ENCODE peak calls at places on chromosomes 11 and 22, in six cellular contexts. One of them, this sample, is unnamed.

GRCh38 chr11:30317030-30317429 is 5.9 kb upstream of the ARL14EP start:
- DNase-seq in GM12878: no peak
- DNase-seq in IMR-90: no peak
- DNase-seq in HepG2: no peak
- DNase-seq in A549: no peak
- DNase-seq in SK-N-SH: no peak
- DNase-seq in this sample: no peak

GRCh38 chr11:74139151-74139918 is 31.5 kb downstream of the C2CD3 start:
- DNase-seq in IMR-90: peak
- DNase-seq in HepG2: no peak
- DNase-seq in SK-N-SH: peak
- DNase-seq in GM12878: no peak
- DNase-seq in A549: no peak
- DNase-seq in this sample: no peak

GRCh38 chr22:44672632-44673031 is 29.4 kb upstream of the PRR5 start:
- DNase-seq in IMR-90: no peak
- DNase-seq in GM12878: no peak
- DNase-seq in SK-N-SH: no peak
- DNase-seq in HepG2: no peak
- DNase-seq in A549: no peak
- DNase-seq in this sample: no peak

GRCh38 chr22:47474464-47474863 is 712.0 kb downstream of the TBC1D22A start:
- DNase-seq in HepG2: no peak
- DNase-seq in GM12878: no peak
- DNase-seq in SK-N-SH: no peak
- DNase-seq in A549: no peak
- DNase-seq in IMR-90: no peak
- DNase-seq in this sample: no peak

GRCh38 chr11:44464741-44465140 is 100.7 kb upstream of the CD82 start:
- DNase-seq in HepG2: peak
- DNase-seq in A549: no peak
- DNase-seq in GM12878: no peak
- DNase-seq in IMR-90: no peak
- DNase-seq in SK-N-SH: no peak
- DNase-seq in this sample: peak

GRCh38 chr11:88363566-88364169 is 26.1 kb upstream of the CTSC start:
- DNase-seq in GM12878: no peak
- DNase-seq in IMR-90: peak
- DNase-seq in A549: no peak
- DNase-seq in SK-N-SH: no peak
- DNase-seq in HepG2: no peak
- DNase-seq in this sample: no peak

GRCh38 chr11:3803726-3804510 is 4.4 kb upstream of the PGAP2 start:
- DNase-seq in A549: no peak
- DNase-seq in GM12878: no peak
- DNase-seq in IMR-90: peak
- DNase-seq in HepG2: no peak
- DNase-seq in SK-N-SH: no peak
- DNase-seq in this sample: no peak

GRCh38 chr11:47616726-47617416 is 22.7 kb upstream of the C1QTNF4 start:
- DNase-seq in IMR-90: peak
- DNase-seq in GM12878: no peak
- DNase-seq in HepG2: peak
- DNase-seq in SK-N-SH: no peak
- DNase-seq in A549: peak
- DNase-seq in this sample: peak

GRCh38 chr11:30821438-30821965 is 235.3 kb upstream of the MPPED2 start:
- DNase-seq in IMR-90: no peak
- DNase-seq in SK-N-SH: no peak
- DNase-seq in GM12878: no peak
- DNase-seq in A549: no peak
- DNase-seq in HepG2: no peak
- DNase-seq in this sample: no peak

GRCh38 chr22:36611241-36611976 is 82.4 kb upstream of the EIF3D start:
- DNase-seq in IMR-90: no peak
- DNase-seq in SK-N-SH: no peak
- DNase-seq in GM12878: no peak
- DNase-seq in A549: no peak
- DNase-seq in HepG2: no peak
- DNase-seq in this sample: no peak

GRCh38 chr22:21972293-21972779 is 10.3 kb downstream of the TOP3B start:
- DNase-seq in SK-N-SH: peak
- DNase-seq in GM12878: no peak
- DNase-seq in HepG2: peak
- DNase-seq in A549: peak
- DNase-seq in IMR-90: peak
- DNase-seq in this sample: peak

GRCh38 chr22:21076907-21077625 is 31.3 kb downstream of the LRRC74B start:
- DNase-seq in SK-N-SH: no peak
- DNase-seq in GM12878: no peak
- DNase-seq in IMR-90: no peak
- DNase-seq in HepG2: no peak
- DNase-seq in A549: no peak
- DNase-seq in this sample: peak

GRCh38 chr11:34907934-34908593 is 8.1 kb downstream of the APIP start:
- DNase-seq in A549: no peak
- DNase-seq in GM12878: no peak
- DNase-seq in HepG2: no peak
- DNase-seq in SK-N-SH: no peak
- DNase-seq in IMR-90: no peak
- DNase-seq in this sample: no peak

GRCh38 chr22:25054943-25055511 is 102.5 kb downstream of the KIAA1671 start:
- DNase-seq in IMR-90: no peak
- DNase-seq in A549: no peak
- DNase-seq in SK-N-SH: no peak
- DNase-seq in HepG2: no peak
- DNase-seq in GM12878: no peak
- DNase-seq in this sample: no peak

GRCh38 chr11:19777342-19778102 is 64.9 kb downstream of the NAV2 start:
- DNase-seq in IMR-90: peak
- DNase-seq in A549: peak
- DNase-seq in GM12878: peak
- DNase-seq in HepG2: peak
- DNase-seq in SK-N-SH: no peak
- DNase-seq in this sample: no peak

GRCh38 chr11:8015753-8016239 is 28.7 kb downstream of the EIF3F start:
- DNase-seq in SK-N-SH: no peak
- DNase-seq in GM12878: no peak
- DNase-seq in IMR-90: peak
- DNase-seq in HepG2: no peak
- DNase-seq in A549: no peak
- DNase-seq in this sample: no peak

GRCh38 chr11:130561441-130561881 is 113.0 kb downstream of the ADAMTS15 start:
- DNase-seq in HepG2: no peak
- DNase-seq in IMR-90: peak
- DNase-seq in SK-N-SH: no peak
- DNase-seq in A549: no peak
- DNase-seq in GM12878: no peak
- DNase-seq in this sample: no peak

GRCh38 chr11:10414659-10415058 is 40.4 kb upstream of the AMPD3 start:
- DNase-seq in HepG2: no peak
- DNase-seq in IMR-90: peak
- DNase-seq in SK-N-SH: no peak
- DNase-seq in GM12878: no peak
- DNase-seq in A549: no peak
- DNase-seq in this sample: peak

DNA sequence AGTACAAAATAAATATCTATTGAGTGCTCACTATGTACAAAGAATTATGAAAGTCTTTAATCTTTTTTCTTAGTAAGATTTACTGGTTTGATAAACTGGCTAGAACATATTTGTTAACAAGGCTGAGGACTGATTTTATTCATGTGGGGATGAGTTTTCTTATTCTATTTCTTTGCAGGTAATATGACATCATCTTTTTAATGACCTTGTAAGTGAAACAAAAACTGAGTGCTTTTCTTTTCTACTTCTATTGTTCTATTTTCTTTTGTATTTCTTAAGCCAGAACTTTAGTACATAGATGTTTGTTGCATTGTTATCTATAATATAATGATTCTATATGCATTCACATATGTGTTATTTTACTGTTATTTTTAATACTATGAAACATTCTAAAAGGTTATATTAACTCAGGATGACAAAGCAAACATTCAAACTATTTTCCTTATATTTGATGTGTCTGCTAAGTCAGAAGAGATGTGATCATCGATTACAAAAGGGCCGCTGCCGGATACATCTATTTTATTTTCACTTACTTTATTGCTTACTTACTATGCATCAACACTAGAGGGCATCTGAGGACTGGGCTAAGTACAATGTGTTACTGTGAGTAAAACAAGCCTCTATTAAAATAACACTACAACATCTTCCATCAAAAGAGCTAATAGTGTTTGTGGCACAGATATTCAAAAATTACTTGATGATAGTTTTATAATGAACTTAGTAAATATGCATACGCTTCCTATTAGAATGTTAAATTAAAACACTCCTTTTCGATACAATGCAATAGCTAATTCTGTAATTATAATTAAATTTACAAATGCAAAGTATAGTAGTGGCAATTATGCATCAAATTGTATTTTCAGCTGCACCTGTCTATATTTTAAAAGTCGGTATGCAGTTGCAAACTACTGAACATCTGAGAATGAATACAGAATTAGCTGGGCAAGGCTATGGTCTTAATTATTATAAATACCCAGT is 110.8 kb upstream of the ARHGAP42 start:
- DNase-seq in IMR-90: peak
- DNase-seq in SK-N-SH: peak
- DNase-seq in HepG2: peak
- DNase-seq in A549: peak
- DNase-seq in GM12878: peak
- DNase-seq in this sample: peak
- TF ChIP-seq SMC3 in IMR-90: peak
- TF ChIP-seq SMC3 in SK-N-SH: peak
- TF ChIP-seq SMC3 in HepG2: peak
- TF ChIP-seq SMC3 in A549: peak
- TF ChIP-seq SMC3 in GM12878: peak
- TF ChIP-seq SMC3 in this sample: peak

GRCh38 chr11:2310786-2311455 is 9.1 kb downstream of the TSPAN32 start:
- DNase-seq in GM12878: no peak
- DNase-seq in HepG2: no peak
- DNase-seq in IMR-90: no peak
- DNase-seq in SK-N-SH: no peak
- DNase-seq in A549: no peak
- DNase-seq in this sample: no peak

GRCh38 chr11:2311456-2312201 is 9.8 kb downstream of the TSPAN32 start:
- DNase-seq in A549: no peak
- DNase-seq in SK-N-SH: no peak
- DNase-seq in HepG2: no peak
- DNase-seq in IMR-90: no peak
- DNase-seq in GM12878: no peak
- DNase-seq in this sample: no peak

GRCh38 chr11:2313051-2313951 is 11.5 kb downstream of the TSPAN32 start:
- DNase-seq in IMR-90: no peak
- DNase-seq in SK-N-SH: no peak
- DNase-seq in HepG2: no peak
- DNase-seq in GM12878: no peak
- DNase-seq in A549: no peak
- DNase-seq in this sample: peak

GRCh38 chr11:2314136-2314524 is 12.3 kb downstream of the TSPAN32 start:
- DNase-seq in HepG2: no peak
- DNase-seq in GM12878: no peak
- DNase-seq in SK-N-SH: no peak
- DNase-seq in IMR-90: no peak
- DNase-seq in A549: no peak
- DNase-seq in this sample: no peak

GRCh38 chr11:2312232-2313042 is 10.6 kb downstream of the TSPAN32 start:
- DNase-seq in GM12878: no peak
- DNase-seq in A549: no peak
- DNase-seq in IMR-90: peak
- DNase-seq in SK-N-SH: peak
- DNase-seq in HepG2: no peak
- DNase-seq in this sample: no peak
- TF ChIP-seq SMC3 in GM12878: no peak
- TF ChIP-seq SMC3 in A549: no peak
- TF ChIP-seq SMC3 in IMR-90: no peak
- TF ChIP-seq SMC3 in SK-N-SH: no peak
- TF ChIP-seq SMC3 in HepG2: no peak
- TF ChIP-seq SMC3 in this sample: no peak

GRCh38 chr22:49664891-49665290 is 162.8 kb downstream of the BRD1 start:
- DNase-seq in A549: no peak
- DNase-seq in HepG2: no peak
- DNase-seq in IMR-90: no peak
- DNase-seq in GM12878: no peak
- DNase-seq in SK-N-SH: no peak
- DNase-seq in this sample: no peak

GRCh38 chr22:49668402-49668801 is 159.3 kb downstream of the BRD1 start:
- DNase-seq in GM12878: no peak
- DNase-seq in SK-N-SH: no peak
- DNase-seq in IMR-90: no peak
- DNase-seq in A549: no peak
- DNase-seq in HepG2: no peak
- DNase-seq in this sample: no peak

GRCh38 chr22:49666146-49666809 is 161.4 kb downstream of the BRD1 start:
- DNase-seq in HepG2: no peak
- DNase-seq in GM12878: no peak
- DNase-seq in SK-N-SH: no peak
- DNase-seq in IMR-90: no peak
- DNase-seq in A549: no peak
- DNase-seq in this sample: no peak

GRCh38 chr22:49664371-49664881 is 163.2 kb downstream of the BRD1 start:
- DNase-seq in HepG2: no peak
- DNase-seq in GM12878: no peak
- DNase-seq in SK-N-SH: no peak
- DNase-seq in A549: no peak
- DNase-seq in IMR-90: no peak
- DNase-seq in this sample: no peak

GRCh38 chr22:49667236-49667635 is 160.4 kb downstream of the BRD1 start:
- DNase-seq in IMR-90: no peak
- DNase-seq in HepG2: no peak
- DNase-seq in SK-N-SH: no peak
- DNase-seq in A549: no peak
- DNase-seq in GM12878: no peak
- DNase-seq in this sample: no peak
- TF ChIP-seq SMC3 in IMR-90: no peak
- TF ChIP-seq SMC3 in HepG2: no peak
- TF ChIP-seq SMC3 in SK-N-SH: no peak
- TF ChIP-seq SMC3 in A549: no peak
- TF ChIP-seq SMC3 in GM12878: no peak
- TF ChIP-seq SMC3 in this sample: no peak

DNA sequence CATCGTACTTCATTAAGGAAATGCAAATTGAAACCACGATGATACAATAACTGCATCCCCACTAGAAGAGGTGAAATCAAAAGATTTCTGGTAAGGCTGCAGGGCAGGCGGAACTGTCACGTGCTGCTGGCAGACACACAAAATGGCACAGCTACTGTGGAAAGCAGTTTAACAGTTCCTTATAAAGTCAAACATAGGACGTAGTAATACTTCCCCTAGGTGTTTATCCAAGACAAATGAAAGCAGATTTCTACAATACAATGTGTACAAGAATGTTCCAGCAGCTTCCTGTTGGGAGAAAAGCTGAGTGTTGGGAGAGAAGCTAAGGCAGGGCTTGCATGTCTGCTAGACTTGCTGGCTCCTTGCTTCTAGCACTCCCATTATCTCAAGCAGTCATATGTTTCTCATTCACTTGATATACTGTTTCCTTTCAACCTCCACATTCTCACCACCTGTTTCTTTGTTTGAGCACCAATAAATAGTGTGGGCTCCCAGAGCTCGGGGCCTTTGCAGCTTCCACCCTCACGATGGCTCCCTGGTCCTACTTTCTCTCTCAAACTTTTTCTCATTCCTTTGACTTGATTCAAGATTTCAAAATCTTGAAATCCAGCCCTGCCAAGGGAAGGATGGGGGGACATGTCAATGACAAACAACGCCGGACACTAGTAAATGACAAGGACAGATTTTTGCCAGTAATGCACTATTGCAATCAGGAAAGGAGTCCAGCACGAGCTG is 21.3 kb upstream of the IL17RA start:
- DNase-seq in GM12878: no peak
- DNase-seq in HepG2: no peak
- DNase-seq in A549: no peak
- DNase-seq in IMR-90: no peak
- DNase-seq in SK-N-SH: no peak
- DNase-seq in this sample: no peak
- TF ChIP-seq SMC3 in GM12878: no peak
- TF ChIP-seq SMC3 in HepG2: no peak
- TF ChIP-seq SMC3 in A549: no peak
- TF ChIP-seq SMC3 in IMR-90: no peak
- TF ChIP-seq SMC3 in SK-N-SH: no peak
- TF ChIP-seq SMC3 in this sample: no peak